ENCODE peak calls at places on chromosomes 5 and 9, in seven cellular contexts. T is upper lobe of left lung, H is spleen, Y is breast epithelium, L is stomach, A is HCT116, Z is transverse colon. C is an unnamed sample. For H3K4me1 and H3K9me3, the result is how much of the 10 kb centered on the place peaks cover.

GRCh38 chr5:127695336-127695735 is 7.9 kb upstream of the CCDC192 start:
- DNase-seq in Y (no peak), T (no peak), Z (no peak), A (no peak), L (no peak), H (no peak), C (no peak)

GRCh38 chr9:111429175-111429574 is 55.0 kb downstream of the ECPAS start:
- DNase-seq in A (no peak), T (no peak), Y (no peak), L (no peak), Z (no peak), H (no peak), C (no peak)

GRCh38 chr5:54537720-54538119 is 20.2 kb downstream of the SNX18 start:
- DNase-seq in Y (no peak), Z (no peak), T (no peak), H (no peak), A (no peak), L (no peak), C (no peak)

GRCh38 chr5:151458314-151458713 is 10.9 kb downstream of the SLC36A1 start:
- DNase-seq in A (no peak), Y (no peak), Z (no peak), H (no peak), L (no peak), T (no peak), C (no peak)

GRCh38 chr5:142280066-142281011 is 44.5 kb downstream of the SPRY4 start:
- DNase-seq in T (peak), Y (no peak), Z (no peak), H (no peak), L (no peak), A (no peak), C (no peak)

GRCh38 chr5:57231607-57232006 is 57.7 kb downstream of the GPBP1 start:
- DNase-seq in A (no peak), H (no peak), T (no peak), Z (no peak), Y (no peak), L (no peak), C (no peak)

GRCh38 chr5:172949426-172949825 is 9.8 kb upstream of the RPL26L1 start:
- DNase-seq in A (no peak), L (no peak), H (peak), Z (no peak), Y (no peak), T (no peak), C (no peak)

GRCh38 chr9:81613002-81613750 is 76.2 kb downstream of the TLE1 start:
- DNase-seq in L (no peak), T (peak), A (no peak), Z (peak), H (no peak), Y (no peak), C (peak)

GRCh38 chr5:75651575-75651974 is 40.3 kb downstream of the ANKDD1B start:
- DNase-seq in T (no peak), Y (no peak), L (no peak), Z (no peak), H (no peak), A (no peak), C (no peak)

GRCh38 chr9:120902286-120902685 is 24.3 kb downstream of the TRAF1 start:
- DNase-seq in A (no peak), L (no peak), T (no peak), Z (no peak), H (no peak), Y (no peak), C (no peak)

GRCh38 chr5:3995954-3996619 is 400.5 kb downstream of the IRX1 start:
- DNase-seq in Y (no peak), T (no peak), A (no peak), L (no peak), Z (no peak), H (no peak), C (no peak)

GRCh38 chr5:28374492-28374934 is 1336.1 kb upstream of the CDH9 start:
- DNase-seq in H (no peak), L (no peak), Z (no peak), Y (no peak), A (no peak), T (no peak), C (no peak)

GRCh38 chr9:113343732-113344231 is 3.7 kb upstream of the WDR31 start:
- DNase-seq in H (no peak), A (no peak), L (peak), T (peak), Y (peak), Z (peak), C (peak)

GRCh38 chr9:94156549-94157407 is 72.5 kb downstream of the PTPDC1 start:
- DNase-seq in Z (peak), H (no peak), L (peak), A (no peak), Y (peak), T (peak), C (peak)

GRCh38 chr5:68646142-68646541 is 430.6 kb downstream of the PIK3R1 start:
- DNase-seq in T (no peak), L (no peak), Y (no peak), H (no peak), Z (no peak), A (no peak), C (no peak)

GRCh38 chr9:124660341-124660801 is 110.7 kb downstream of the NR6A1 start:
- DNase-seq in T (no peak), H (no peak), Z (peak), Y (no peak), A (no peak), L (no peak), C (no peak)

GRCh38 chr5:64569880-64570279 is 64.1 kb downstream of the RGS7BP start:
- DNase-seq in A (no peak), Z (no peak), Y (no peak), H (no peak), L (no peak), T (no peak), C (no peak)

GRCh38 chr5:14006823-14007510 is 62.5 kb upstream of the DNAH5 start:
- DNase-seq in L (no peak), Z (no peak), A (no peak), H (no peak), T (no peak), Y (no peak), C (peak)

GRCh38 chr9:110502842-110503241 is 76.7 kb downstream of the SVEP1 start:
- DNase-seq in A (no peak), H (no peak), T (no peak), L (no peak), Z (no peak), Y (no peak), C (no peak)

GRCh38 chr5:67163231-67163756 is 33.3 kb downstream of the CD180 start:
- DNase-seq in L (no peak), A (no peak), T (peak), Y (no peak), H (peak), Z (no peak), C (peak)

GRCh38 chr5:67156976-67157583 is 39.5 kb downstream of the CD180 start:
- DNase-seq in L (peak), A (peak), H (peak), Y (no peak), Z (peak), T (no peak), C (no peak)

GRCh38 chr5:67163863-67164595 is 32.6 kb downstream of the CD180 start:
- DNase-seq in Z (no peak), A (no peak), T (peak), H (peak), Y (no peak), L (no peak), C (no peak)

GRCh38 chr5:67161767-67162166 is 34.8 kb downstream of the CD180 start:
- DNase-seq in H (no peak), Y (no peak), T (no peak), L (no peak), Z (no peak), A (no peak), C (no peak)

DNA sequence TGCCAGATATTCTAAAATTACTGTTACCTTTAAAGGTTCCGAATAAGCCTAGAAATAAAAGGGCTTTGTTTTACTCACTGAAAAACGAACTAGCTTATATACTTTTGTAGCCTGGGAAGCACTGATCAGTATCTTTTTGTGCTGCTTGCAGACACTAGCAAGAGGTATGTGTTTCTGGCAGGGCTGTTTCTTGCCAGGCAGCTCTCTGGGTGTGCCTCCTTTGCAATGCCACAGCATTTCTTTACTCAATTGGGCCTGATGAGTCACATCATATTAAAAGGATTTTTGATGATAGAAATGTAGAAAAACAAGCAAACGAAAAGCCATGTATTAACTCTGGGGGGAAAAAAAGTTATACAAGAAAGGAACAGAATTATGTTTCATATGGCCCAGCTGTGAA is 35.6 kb downstream of the CD180 start:
- DNase-seq in A (no peak), Z (no peak), L (no peak), Y (no peak), T (no peak), H (no peak), C (no peak)
- H3K4me1 ChIP-seq in A (under half), Z (under half), L (under half), Y (under half), T (under half), H (under half), C (under half)

GRCh38 chr5:180866296-180866695 is 5.2 kb upstream of the ZFP62 start:
- DNase-seq in Y (no peak), L (no peak), A (no peak), H (no peak), T (no peak), Z (no peak), C (no peak)

GRCh38 chr5:180866985-180867384 is 5.9 kb upstream of the ZFP62 start:
- DNase-seq in Z (peak), T (no peak), L (no peak), H (no peak), Y (no peak), A (no peak), C (no peak)

GRCh38 chr5:180860887-180861822 is at the start of gene ZFP62:
- DNase-seq in H (peak), T (peak), A (peak), Z (peak), L (peak), Y (peak), C (peak)

GRCh38 chr5:180860273-180860886 is 696 bp downstream of the ZFP62 start:
- DNase-seq in H (peak), A (peak), L (no peak), Z (peak), T (no peak), Y (no peak), C (no peak)

DNA sequence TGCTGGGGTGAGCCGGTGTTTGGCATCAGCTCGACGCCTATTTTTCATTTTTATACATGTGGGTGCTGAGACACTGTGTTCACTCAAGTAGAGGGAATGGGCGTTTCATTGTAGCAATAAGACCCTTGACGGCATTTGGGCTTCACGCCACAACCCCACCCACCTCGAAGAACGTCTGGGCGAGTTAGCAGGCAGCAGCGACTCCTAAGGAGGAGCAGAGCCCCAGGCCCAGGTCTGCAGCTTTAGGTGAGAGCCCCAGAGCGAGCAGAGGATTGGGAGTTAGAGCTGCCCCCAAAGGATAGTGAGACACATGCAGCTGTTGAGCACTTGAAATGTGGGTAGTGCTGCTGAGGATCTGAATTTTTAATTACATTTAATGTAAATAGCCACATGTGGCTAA is 1.6 kb upstream of the ZFP62 start:
- DNase-seq in H (no peak), T (no peak), A (no peak), Z (no peak), L (no peak), Y (no peak), C (no peak)
- TF ChIP-seq POLR2AphosphoS5 in H (no peak), T (no peak), A (no peak), Z (no peak), L (no peak), Y (no peak), C (no peak)

GRCh38 chr5:171093598-171093997 is 215.4 kb upstream of the TLX3 start:
- DNase-seq in Z (no peak), H (no peak), A (no peak), T (no peak), L (no peak), Y (no peak), C (no peak)

GRCh38 chr5:171092194-171092593 is 216.9 kb upstream of the TLX3 start:
- DNase-seq in Y (no peak), H (no peak), A (peak), Z (no peak), T (no peak), L (no peak), C (no peak)

GRCh38 chr5:171094356-171094755 is 214.7 kb upstream of the TLX3 start:
- DNase-seq in T (no peak), L (no peak), Y (no peak), Z (no peak), H (no peak), A (no peak), C (no peak)
- H3K9me3 ChIP-seq in T (under half), L (under half), Y (under half), Z (under half), H (under half), A (under half), C (under half)

GRCh38 chr5:168291281-168291960 is at the start of gene WWC1:
- DNase-seq in H (peak), A (peak), Z (peak), Y (peak), L (peak), T (peak), C (peak)

GRCh38 chr5:168295574-168296201 is 4.2 kb downstream of the WWC1 start:
- DNase-seq in T (no peak), Z (no peak), L (peak), A (no peak), Y (peak), H (no peak), C (no peak)

GRCh38 chr5:168291961-168292782 is 727 bp downstream of the WWC1 start:
- DNase-seq in T (no peak), L (no peak), H (peak), Z (peak), A (no peak), Y (no peak), C (no peak)

GRCh38 chr5:168290902-168291280 is 554 bp upstream of the WWC1 start:
- DNase-seq in T (no peak), A (no peak), Y (no peak), H (no peak), Z (no peak), L (no peak), C (no peak)

GRCh38 chr5:168292783-168293696 is 1.6 kb downstream of the WWC1 start:
- DNase-seq in L (no peak), H (no peak), A (no peak), Y (no peak), T (peak), Z (no peak), C (no peak)
- H3K4me1 ChIP-seq in L (under half), H (under half), A (half or more), Y (under half), T (under half), Z (under half), C (under half)

DNA sequence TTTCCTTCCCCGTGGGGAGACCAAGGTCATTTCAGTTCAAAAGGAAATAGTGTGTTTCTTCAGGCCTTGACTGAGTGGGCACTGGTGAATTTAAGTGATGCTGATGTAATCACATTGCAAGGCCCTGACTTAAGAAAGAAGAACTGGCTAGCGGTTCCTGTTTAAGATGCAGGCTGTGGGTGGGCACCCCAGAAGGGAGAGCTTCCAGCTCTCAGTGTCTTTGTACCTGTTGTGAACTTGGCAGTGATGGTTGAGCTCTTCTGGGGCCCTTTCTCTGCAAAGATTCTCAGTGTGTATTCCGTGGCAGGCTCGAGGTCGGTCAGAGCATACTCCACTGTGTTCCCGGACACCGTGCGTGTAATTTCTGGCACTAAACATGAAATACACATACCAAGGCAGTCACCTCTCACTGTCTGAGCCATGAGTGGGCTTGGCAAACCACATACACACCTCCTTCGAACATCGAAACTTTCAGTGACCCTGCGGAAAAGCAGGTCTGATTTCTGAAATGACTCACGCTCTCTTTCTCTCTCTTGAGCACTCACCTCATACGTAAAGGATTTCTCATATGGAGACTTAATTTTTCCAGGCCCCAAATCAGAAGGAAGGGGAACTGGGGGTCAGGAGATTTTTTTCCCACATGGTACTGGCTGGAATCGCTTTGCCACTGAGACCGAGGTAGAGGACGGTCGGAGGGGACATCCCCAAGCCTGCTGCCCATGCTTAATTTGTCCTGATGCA is 81.9 kb downstream of the TNC start:
- DNase-seq in T (no peak), H (no peak), L (no peak), Z (no peak), Y (no peak), A (peak), C (no peak)
- TF ChIP-seq POLR2AphosphoS5 in T (no peak), H (no peak), L (peak), Z (peak), Y (no peak), A (no peak), C (no peak)

C was measured in suprapubic skin.